ENCODE peak calls at places on chromosomes 2 and 18, in eight cellular contexts. C, N, E, T, B, I, Y and W are unnamed samples.

GRCh38 chr18:48580782-48581181 is 42.0 kb downstream of the CTIF start:
- DNase-seq in I (peak), T (no peak), N (no peak), Y (peak), E (no peak), B (no peak), C (no peak), W (no peak)

GRCh38 chr2:19540739-19541503 is 182.5 kb upstream of the OSR1 start:
- DNase-seq in C (peak), I (no peak), E (peak), B (no peak), T (peak), Y (no peak), N (no peak), W (no peak)

GRCh38 chr18:24528857-24529256 is 68.4 kb downstream of the HRH4 start:
- DNase-seq in B (no peak), I (no peak), C (no peak), T (no peak), N (no peak), E (no peak), Y (no peak), W (no peak)

GRCh38 chr18:12306752-12307151 is 1.3 kb upstream of the TUBB6 start:
- DNase-seq in T (no peak), C (no peak), N (no peak), E (no peak), Y (no peak), I (no peak), B (no peak), W (no peak)

GRCh38 chr2:86350751-86351150 is 13.3 kb upstream of the REEP1 start:
- DNase-seq in N (no peak), T (no peak), Y (no peak), I (no peak), C (no peak), B (no peak), E (no peak), W (no peak)

GRCh38 chr2:28681216-28681981 is 70.2 kb upstream of the PPP1CB start:
- DNase-seq in B (peak), T (no peak), I (no peak), C (no peak), E (peak), Y (no peak), N (no peak), W (no peak)

GRCh38 chr2:120736955-120737801 is 1.5 kb downstream of the GLI2 start:
- DNase-seq in T (no peak), I (peak), B (no peak), Y (peak), N (no peak), E (peak), C (peak), W (peak)

GRCh38 chr18:8643479-8643878 is 34.2 kb downstream of the RAB12 start:
- DNase-seq in C (no peak), E (no peak), T (no peak), Y (no peak), B (no peak), I (no peak), N (no peak), W (no peak)

GRCh38 chr2:96579422-96579821 is 42.9 kb downstream of the ARID5A start:
- DNase-seq in C (no peak), T (no peak), E (no peak), B (no peak), Y (peak), I (no peak), N (no peak), W (no peak)

GRCh38 chr2:199524689-199525574 is 67.2 kb upstream of the SATB2 start:
- DNase-seq in B (no peak), I (no peak), C (no peak), Y (no peak), T (no peak), N (no peak), E (no peak), W (no peak)

GRCh38 chr2:9424447-9425164 is 1.2 kb downstream of the CPSF3 start:
- DNase-seq in Y (no peak), E (no peak), B (peak), T (no peak), I (no peak), N (no peak), C (no peak), W (no peak)
- H2AFZ ChIP-seq in Y (no peak), E (no peak), B (peak), T (no peak), I (no peak), N (peak), C (peak), W (no peak)

GRCh38 chr18:63905361-63905760 is 2.4 kb upstream of the SERPINB10 start:
- DNase-seq in B (no peak), I (no peak), N (no peak), T (no peak), E (no peak), Y (no peak), C (no peak), W (no peak)

GRCh38 chr18:63904694-63905093 is 3.1 kb upstream of the SERPINB10 start:
- DNase-seq in I (no peak), T (no peak), N (no peak), B (no peak), C (no peak), E (no peak), Y (no peak), W (no peak)

GRCh38 chr18:63907649-63908048 is at the start of gene SERPINB10:
- DNase-seq in E (no peak), T (no peak), N (no peak), C (no peak), B (no peak), I (no peak), Y (no peak), W (no peak)

GRCh38 chr18:63909870-63910269 is 2.1 kb downstream of the SERPINB10 start:
- DNase-seq in B (no peak), Y (no peak), I (no peak), T (no peak), C (no peak), E (no peak), N (no peak), W (no peak)

GRCh38 chr18:63908858-63909257 is 1.1 kb downstream of the SERPINB10 start:
- DNase-seq in I (no peak), Y (no peak), T (no peak), C (no peak), B (no peak), N (no peak), E (no peak), W (no peak)
- H2AFZ ChIP-seq in I (no peak), Y (peak), T (no peak), C (no peak), B (no peak), N (no peak), E (no peak), W (no peak)

DNA sequence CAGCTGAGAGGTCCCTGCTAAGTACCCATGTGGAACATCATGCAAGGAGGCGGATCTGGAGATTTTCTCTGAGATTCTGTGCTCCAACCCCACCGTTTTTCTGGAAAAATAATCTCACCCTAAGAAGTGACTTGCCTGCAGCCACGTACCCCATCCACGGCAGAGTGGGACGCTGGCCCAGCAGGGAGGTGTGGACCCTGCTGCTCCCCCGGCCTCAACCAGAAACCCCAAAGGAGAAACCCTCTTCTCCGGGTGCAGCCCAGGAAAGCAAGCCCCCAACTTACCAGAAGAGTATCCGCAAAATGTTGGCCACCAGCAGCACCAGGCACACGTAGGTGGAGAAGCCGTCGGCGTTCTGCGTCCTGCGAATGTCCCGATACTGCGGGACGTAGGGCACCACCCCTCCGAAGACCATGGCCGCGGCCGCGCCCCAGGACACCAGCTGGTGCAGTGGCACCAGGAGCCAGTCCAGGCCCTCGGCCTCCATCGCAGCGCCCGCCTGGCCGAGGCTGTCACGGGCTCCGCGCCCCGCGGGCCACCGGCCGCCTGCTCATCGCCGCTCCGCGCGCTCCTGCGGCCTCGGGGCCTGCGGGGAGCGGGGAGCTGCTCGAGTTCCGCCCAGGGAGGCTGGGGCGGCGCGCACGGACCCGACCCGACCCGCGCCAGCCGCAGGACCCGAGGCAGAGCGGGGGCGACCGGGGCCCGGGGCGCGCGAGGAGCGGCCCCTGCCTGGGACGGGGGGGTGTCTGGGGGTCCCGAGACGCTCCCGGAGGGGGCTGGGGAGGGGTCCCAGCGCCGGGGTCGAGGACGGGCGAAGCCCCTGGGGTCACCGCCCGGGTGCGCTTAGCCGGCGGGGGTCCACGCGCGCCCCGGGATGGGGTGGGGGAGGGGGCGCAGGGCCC is 762 bp downstream of the SLC66A2 start:
- DNase-seq in N (peak), Y (peak), E (peak), T (no peak), C (peak), B (peak), I (peak), W (no peak)
- H2AFZ ChIP-seq in N (no peak), Y (peak), E (peak), T (no peak), C (peak), B (peak), I (no peak), W (peak)

DNA sequence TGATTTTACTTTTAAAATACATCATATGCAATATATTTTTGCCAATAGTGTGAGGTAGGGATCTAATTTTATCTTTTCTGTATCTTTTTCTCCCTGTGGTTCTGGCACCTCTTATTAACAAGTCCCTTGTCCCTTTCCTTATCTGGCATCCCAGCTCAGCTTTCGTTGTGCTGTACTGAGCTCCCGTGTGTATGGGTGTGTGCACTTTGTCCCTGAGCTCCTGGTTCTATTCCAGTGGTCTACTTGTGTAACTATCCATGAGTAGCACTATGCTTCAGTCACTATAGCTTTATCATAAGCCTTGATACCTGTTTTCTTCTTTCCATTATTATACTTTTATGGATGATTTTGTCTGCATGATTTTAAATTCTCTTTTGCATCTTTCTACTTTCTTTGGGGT is 401.4 kb upstream of the POU3F3 start:
- DNase-seq in N (no peak), I (no peak), T (no peak), B (no peak), C (no peak), E (no peak), Y (no peak), W (no peak)
- H2AFZ ChIP-seq in N (no peak), I (no peak), T (no peak), B (no peak), C (no peak), E (no peak), Y (no peak), W (no peak)

DNA sequence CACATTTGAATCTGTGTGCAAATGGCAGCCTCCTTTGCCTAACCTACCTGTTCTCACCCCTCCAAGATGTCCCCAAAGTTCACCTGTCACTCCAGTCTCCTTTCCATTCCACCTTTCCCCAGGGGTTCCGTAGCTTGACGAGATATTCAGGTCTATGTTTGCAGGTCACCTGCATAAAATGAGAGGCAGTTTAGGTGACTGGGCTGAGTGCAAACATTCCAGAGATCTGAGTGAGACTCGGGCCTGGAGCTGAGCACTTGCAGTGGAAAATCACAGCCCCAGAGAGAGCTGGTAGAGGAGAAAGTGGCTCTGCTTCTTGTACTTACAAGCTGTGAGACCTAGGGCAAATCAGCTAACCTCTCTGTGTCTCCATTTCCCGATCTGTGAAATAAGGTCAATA is 20.1 kb downstream of the CAPN14 start:
- DNase-seq in B (no peak), N (no peak), E (no peak), T (no peak), C (peak), Y (no peak), I (no peak), W (no peak)
- H2AFZ ChIP-seq in B (no peak), N (no peak), E (no peak), T (no peak), C (peak), Y (peak), I (no peak), W (no peak)

GRCh38 chr18:62607708-62608428 is 85.0 kb downstream of the ZCCHC2 start:
- DNase-seq in E (no peak), C (no peak), Y (no peak), B (no peak), N (no peak), T (no peak), I (no peak), W (no peak)
- H2AFZ ChIP-seq in E (no peak), C (no peak), Y (peak), B (no peak), N (peak), T (no peak), I (no peak), W (no peak)

GRCh38 chr2:69171070-69171811 is 158.3 kb downstream of the ANTXR1 start:
- DNase-seq in N (no peak), T (no peak), Y (no peak), E (no peak), I (no peak), B (no peak), C (peak), W (no peak)
- H2AFZ ChIP-seq in N (no peak), T (no peak), Y (no peak), E (no peak), I (no peak), B (no peak), C (no peak), W (no peak)